ENCODE peak calls at places on chromosomes 1 and 21, in seven cellular contexts. O is CD8-positive, alpha-beta T cell; B is breast epithelium; W is cardiac fibroblast; G is progenitor cell of endocrine pancreas; Q is coronary artery; K is lower leg skin. Z is an unnamed sample.

GRCh38 chr1:76635784-76636183 is 231.5 kb upstream of the ST6GALNAC5 start:
- DNase-seq in B (no peak), O (no peak), G (no peak), Q (no peak), K (no peak), W (no peak), Z (no peak)

GRCh38 chr1:119953266-119953998 is 57.1 kb upstream of the ADAM30 start:
- DNase-seq in K (no peak), Q (no peak), B (no peak), O (no peak), G (no peak), W (no peak), Z (no peak)

GRCh38 chr1:93051961-93052360 is 27.1 kb upstream of the MTF2 start:
- DNase-seq in Q (no peak), B (no peak), G (no peak), O (no peak), K (no peak), W (peak; percentile 24), Z (no peak)

GRCh38 chr1:113792986-113793385 is 19.3 kb downstream of the RSBN1 start:
- DNase-seq in B (no peak), W (peak; percentile 73), Q (no peak), K (no peak), O (no peak), G (no peak), Z (no peak)

GRCh38 chr1:161216945-161217712 is 2.0 kb downstream of the FCER1G start:
- DNase-seq in Q (no peak), O (no peak), W (peak; percentile 97), B (no peak), G (no peak), K (peak; percentile 53), Z (no peak)

GRCh38 chr1:98045211-98046030 is 124.6 kb upstream of the DPYD start:
- DNase-seq in B (no peak), K (no peak), W (peak; percentile 83), O (no peak), G (no peak), Q (no peak), Z (no peak)

GRCh38 chr1:51998007-51998406 is 7.5 kb upstream of the RAB3B start:
- DNase-seq in G (no peak), O (no peak), Q (no peak), K (no peak), B (no peak), W (no peak), Z (no peak)

GRCh38 chr1:185850366-185850765 is 116.2 kb downstream of the HMCN1 start:
- DNase-seq in W (peak; percentile 13), G (no peak), B (no peak), Q (no peak), O (no peak), K (no peak), Z (no peak)

GRCh38 chr1:29105822-29106221 is 17.9 kb downstream of the TMEM200B start:
- DNase-seq in W (no peak), Q (no peak), O (no peak), G (no peak), B (no peak), K (no peak), Z (no peak)

GRCh38 chr1:58852731-58853485 is 69.1 kb upstream of the JUN start:
- DNase-seq in B (no peak), G (no peak), Q (no peak), K (no peak), O (no peak), W (no peak), Z (no peak)

GRCh38 chr1:205592443-205593003 is 39.3 kb downstream of the ELK4 start:
- DNase-seq in B (no peak), O (no peak), G (peak; percentile 6), W (no peak), Q (no peak), K (no peak), Z (no peak)

GRCh38 chr1:180254496-180254819 is 24.4 kb downstream of the LHX4 start:
- DNase-seq in Q (peak; percentile 58), K (no peak), G (no peak), W (no peak), O (no peak), B (no peak), Z (no peak)

GRCh38 chr1:2374260-2375155 is 16.8 kb downstream of the MORN1 start:
- DNase-seq in B (no peak), K (no peak), Q (no peak), O (no peak), G (no peak), W (no peak), Z (no peak)

GRCh38 chr1:162159515-162159914 is 90.0 kb downstream of the NOS1AP start:
- DNase-seq in W (no peak), O (no peak), G (no peak), B (no peak), Q (no peak), K (no peak), Z (no peak)

GRCh38 chr1:67347688-67348472 is 40.2 kb downstream of the IL12RB2 start:
- DNase-seq in Q (no peak), K (peak; percentile 53), W (peak; percentile 73), B (no peak), O (no peak), G (peak; percentile 12), Z (no peak)

GRCh38 chr1:227403535-227403934 is 85.2 kb upstream of the CDC42BPA start:
- DNase-seq in Q (no peak), B (no peak), W (no peak), O (no peak), K (no peak), G (no peak), Z (no peak)

GRCh38 chr1:172041689-172042088 is 200.4 kb downstream of the DNM3 start:
- DNase-seq in B (no peak), O (no peak), W (peak; percentile 45), G (no peak), K (no peak), Q (no peak), Z (no peak)

GRCh38 chr21:44328242-44328895 is 10.8 kb downstream of the CFAP410 start:
- DNase-seq in W (no peak), B (no peak), K (no peak), Q (no peak), O (no peak), G (no peak), Z (no peak)

GRCh38 chr1:21944261-21945074 is 7.4 kb upstream of the HSPG2 start:
- DNase-seq in Q (no peak), O (no peak), W (peak; percentile 50), K (no peak), B (peak; percentile 47), G (no peak), Z (no peak)

GRCh38 chr1:12196641-12197482 is 30.1 kb downstream of the TNFRSF1B start:
- DNase-seq in O (no peak), K (no peak), W (no peak), B (no peak), G (no peak), Q (no peak), Z (no peak)
- TF ChIP-seq CTCF in O (no peak), K (no peak), W (no peak), B (no peak), G (no peak), Q (no peak), Z (no peak)

GRCh38 chr1:218339267-218339831 is 5.8 kb upstream of the TGFB2 start:
- DNase-seq in G (no peak), K (no peak), Q (no peak), B (no peak), W (peak; percentile 75), O (no peak), Z (no peak)
- TF ChIP-seq CTCF in G (peak; percentile 88), K (no peak), Q (peak; percentile 65), B (no peak), W (peak; percentile 57), O (peak; percentile 59), Z (peak; percentile 66)

GRCh38 chr1:91684599-91685196 is 184.0 kb downstream of the CDC7 start:
- DNase-seq in K (no peak), O (peak; percentile 1), Q (no peak), G (no peak), W (peak; percentile 16), B (no peak), Z (no peak)

GRCh38 chr1:91693542-91693941 is 192.4 kb downstream of the TGFBR3 start:
- DNase-seq in Q (no peak), B (no peak), K (no peak), G (no peak), W (peak; percentile 44), O (no peak), Z (no peak)

GRCh38 chr1:91685994-91686393 is 185.3 kb downstream of the CDC7 start:
- DNase-seq in O (no peak), Q (no peak), G (no peak), W (no peak), K (no peak), B (no peak), Z (no peak)

GRCh38 chr1:91687452-91687851 is 186.8 kb downstream of the CDC7 start:
- DNase-seq in O (no peak), W (peak; percentile 9), G (no peak), B (no peak), Q (no peak), K (no peak), Z (no peak)

GRCh38 chr1:91689586-91690481 is 189.2 kb downstream of the CDC7 start:
- DNase-seq in K (no peak), W (peak; percentile 37), G (no peak), Q (no peak), O (no peak), B (no peak), Z (no peak)
- TF ChIP-seq CTCF in K (no peak), W (no peak), G (no peak), Q (no peak), O (no peak), B (no peak), Z (no peak)

GRCh38 chr1:1058088-1058905 is 15.8 kb downstream of the RNF223 start:
- DNase-seq in K (no peak), G (no peak), Q (no peak), B (no peak), W (no peak), O (no peak), Z (no peak)

GRCh38 chr1:1061682-1062363 is 12.3 kb downstream of the RNF223 start:
- DNase-seq in K (no peak), G (no peak), O (no peak), Q (no peak), W (no peak), B (no peak), Z (no peak)

GRCh38 chr1:1060281-1061000 is 13.7 kb downstream of the RNF223 start:
- DNase-seq in B (no peak), W (no peak), O (no peak), G (no peak), K (no peak), Q (no peak), Z (no peak)

GRCh38 chr1:1059494-1060280 is 14.4 kb downstream of the RNF223 start:
- DNase-seq in W (peak; percentile 69), Q (peak; percentile 88), K (peak; percentile 80), B (peak; percentile 79), O (peak; percentile 88), G (peak; percentile 62), Z (peak; percentile 88)

GRCh38 chr1:1058921-1059493 is 15.1 kb downstream of the RNF223 start:
- DNase-seq in Q (no peak), O (no peak), W (peak; percentile 20), B (no peak), K (no peak), G (no peak), Z (peak; percentile 26)
- TF ChIP-seq CTCF in Q (no peak), O (no peak), W (no peak), B (no peak), K (no peak), G (peak; percentile 54), Z (no peak)

Z was measured in CD4-positive, alpha-beta T cell.